ENCODE peak calls at places on chromosomes 12 and 14, in ten cellular contexts. One of them, this sample, is unnamed.

GRCh38 chr12:92128612-92129011 is 17.0 kb downstream of the BTG1 start:
- DNase-seq in H9: no peak
- DNase-seq in hepatocyte: no peak
- DNase-seq in SK-N-SH: no peak
- DNase-seq in mesendoderm: no peak
- DNase-seq in GM12878: no peak
- DNase-seq in IMR-90: no peak
- DNase-seq in neuronal stem cell: no peak
- DNase-seq in GM23338: no peak
- DNase-seq in A549: no peak
- DNase-seq in this sample: no peak

GRCh38 chr12:69151254-69151751 is 88.1 kb upstream of the CPSF6 start:
- DNase-seq in H9: no peak
- DNase-seq in hepatocyte: peak
- DNase-seq in SK-N-SH: no peak
- DNase-seq in mesendoderm: peak
- DNase-seq in GM12878: no peak
- DNase-seq in IMR-90: no peak
- DNase-seq in neuronal stem cell: no peak
- DNase-seq in GM23338: no peak
- DNase-seq in A549: no peak
- DNase-seq in this sample: no peak

GRCh38 chr12:121008347-121009098 is 7.8 kb downstream of the C12orf43 start:
- DNase-seq in H9: no peak
- DNase-seq in hepatocyte: no peak
- DNase-seq in SK-N-SH: no peak
- DNase-seq in mesendoderm: no peak
- DNase-seq in GM12878: no peak
- DNase-seq in IMR-90: no peak
- DNase-seq in neuronal stem cell: no peak
- DNase-seq in GM23338: no peak
- DNase-seq in A549: no peak
- DNase-seq in this sample: peak

GRCh38 chr12:121288941-121289340 is 7.6 kb downstream of the CAMKK2 start:
- DNase-seq in H9: no peak
- DNase-seq in hepatocyte: no peak
- DNase-seq in SK-N-SH: no peak
- DNase-seq in mesendoderm: no peak
- DNase-seq in GM12878: no peak
- DNase-seq in IMR-90: no peak
- DNase-seq in neuronal stem cell: no peak
- DNase-seq in GM23338: no peak
- DNase-seq in A549: no peak
- DNase-seq in this sample: no peak

GRCh38 chr14:69331206-69331605 is 66.9 kb downstream of the ERH start:
- DNase-seq in H9: no peak
- DNase-seq in hepatocyte: no peak
- DNase-seq in SK-N-SH: no peak
- DNase-seq in mesendoderm: no peak
- DNase-seq in GM12878: no peak
- DNase-seq in IMR-90: no peak
- DNase-seq in neuronal stem cell: no peak
- DNase-seq in GM23338: no peak
- DNase-seq in A549: no peak
- DNase-seq in this sample: no peak

GRCh38 chr14:61491224-61491623 is 169.8 kb downstream of the PRKCH start:
- DNase-seq in H9: no peak
- DNase-seq in hepatocyte: peak
- DNase-seq in SK-N-SH: no peak
- DNase-seq in mesendoderm: no peak
- DNase-seq in GM12878: no peak
- DNase-seq in IMR-90: no peak
- DNase-seq in neuronal stem cell: no peak
- DNase-seq in GM23338: no peak
- DNase-seq in A549: no peak
- DNase-seq in this sample: peak

GRCh38 chr12:22477166-22477893 is 67.0 kb downstream of the C2CD5 start:
- DNase-seq in H9: no peak
- DNase-seq in hepatocyte: no peak
- DNase-seq in SK-N-SH: no peak
- DNase-seq in mesendoderm: no peak
- DNase-seq in GM12878: no peak
- DNase-seq in IMR-90: peak
- DNase-seq in neuronal stem cell: no peak
- DNase-seq in GM23338: no peak
- DNase-seq in A549: no peak
- DNase-seq in this sample: no peak

GRCh38 chr12:2018401-2018800 is 14.1 kb upstream of the DCP1B start:
- DNase-seq in H9: no peak
- DNase-seq in hepatocyte: no peak
- DNase-seq in SK-N-SH: no peak
- DNase-seq in mesendoderm: no peak
- DNase-seq in GM12878: no peak
- DNase-seq in IMR-90: no peak
- DNase-seq in neuronal stem cell: no peak
- DNase-seq in GM23338: no peak
- DNase-seq in A549: no peak
- DNase-seq in this sample: no peak

GRCh38 chr12:131527736-131528135 is 183.2 kb upstream of the SFSWAP start:
- DNase-seq in H9: no peak
- DNase-seq in hepatocyte: no peak
- DNase-seq in SK-N-SH: no peak
- DNase-seq in mesendoderm: no peak
- DNase-seq in GM12878: no peak
- DNase-seq in IMR-90: no peak
- DNase-seq in neuronal stem cell: no peak
- DNase-seq in GM23338: no peak
- DNase-seq in A549: no peak
- DNase-seq in this sample: no peak

GRCh38 chr12:131529196-131530040 is 181.5 kb upstream of the SFSWAP start:
- DNase-seq in H9: no peak
- DNase-seq in hepatocyte: no peak
- DNase-seq in SK-N-SH: no peak
- DNase-seq in mesendoderm: no peak
- DNase-seq in GM12878: no peak
- DNase-seq in IMR-90: no peak
- DNase-seq in neuronal stem cell: no peak
- DNase-seq in GM23338: no peak
- DNase-seq in A549: no peak
- DNase-seq in this sample: no peak

GRCh38 chr12:131528144-131528543 is 182.7 kb upstream of the SFSWAP start:
- DNase-seq in H9: no peak
- DNase-seq in hepatocyte: no peak
- DNase-seq in SK-N-SH: no peak
- DNase-seq in mesendoderm: no peak
- DNase-seq in GM12878: no peak
- DNase-seq in IMR-90: no peak
- DNase-seq in neuronal stem cell: no peak
- DNase-seq in GM23338: no peak
- DNase-seq in A549: no peak
- DNase-seq in this sample: no peak

GRCh38 chr12:131527092-131527491 is 183.8 kb upstream of the SFSWAP start:
- DNase-seq in H9: peak
- DNase-seq in hepatocyte: no peak
- DNase-seq in SK-N-SH: no peak
- DNase-seq in mesendoderm: no peak
- DNase-seq in GM12878: no peak
- DNase-seq in IMR-90: no peak
- DNase-seq in neuronal stem cell: no peak
- DNase-seq in GM23338: no peak
- DNase-seq in A549: no peak
- DNase-seq in this sample: no peak

DNA sequence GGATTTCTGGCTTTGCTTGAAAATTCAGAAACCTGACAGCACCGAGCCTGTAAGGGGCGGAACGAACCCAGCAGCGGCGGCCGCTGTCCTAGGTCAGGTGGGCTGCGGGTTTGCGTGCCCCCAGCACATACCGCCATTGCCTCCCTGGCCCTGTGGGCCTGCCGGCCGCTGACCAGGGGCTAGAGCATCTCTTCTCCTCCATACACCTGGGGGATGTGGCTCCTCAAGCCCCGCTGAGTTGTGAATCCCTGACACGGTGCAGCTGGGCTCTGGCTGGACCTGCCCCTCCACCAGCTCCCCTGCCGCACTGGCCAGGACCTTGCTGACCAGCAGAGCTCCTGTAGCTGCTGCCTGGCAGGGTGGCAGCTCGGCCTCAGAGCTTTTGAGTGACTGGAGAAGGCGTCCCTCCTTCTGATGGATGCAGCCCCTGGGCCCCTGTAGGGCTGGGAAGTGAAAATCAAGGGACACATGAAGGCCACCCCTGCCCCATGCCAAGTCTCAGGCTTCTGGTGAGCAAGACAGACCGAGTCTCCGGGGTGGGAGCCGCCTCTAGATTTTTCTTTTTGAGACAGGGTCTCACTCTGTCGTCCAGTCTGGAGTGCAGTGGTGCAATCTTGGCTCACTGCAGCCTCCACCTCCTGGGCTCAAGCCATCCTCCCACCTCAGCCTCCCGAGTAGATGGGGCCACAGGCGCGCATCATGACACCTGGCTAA is 184.9 kb upstream of the SFSWAP start:
- DNase-seq in H9: peak
- DNase-seq in hepatocyte: no peak
- DNase-seq in SK-N-SH: no peak
- DNase-seq in mesendoderm: no peak
- DNase-seq in GM12878: no peak
- DNase-seq in IMR-90: no peak
- DNase-seq in neuronal stem cell: no peak
- DNase-seq in GM23338: no peak
- DNase-seq in A549: no peak
- DNase-seq in this sample: no peak
- H3K27ac ChIP-seq in H9: no peak
- H3K27ac ChIP-seq in hepatocyte: no peak
- H3K27ac ChIP-seq in SK-N-SH: no peak
- H3K27ac ChIP-seq in mesendoderm: no peak
- H3K27ac ChIP-seq in GM12878: no peak
- H3K27ac ChIP-seq in IMR-90: no peak
- H3K27ac ChIP-seq in neuronal stem cell: no peak
- H3K27ac ChIP-seq in GM23338: no peak
- H3K27ac ChIP-seq in A549: no peak
- H3K27ac ChIP-seq in this sample: no peak

GRCh38 chr14:75589896-75590295 is 11.5 kb downstream of the FLVCR2 start:
- DNase-seq in H9: no peak
- DNase-seq in hepatocyte: no peak
- DNase-seq in SK-N-SH: no peak
- DNase-seq in mesendoderm: no peak
- DNase-seq in GM12878: no peak
- DNase-seq in IMR-90: no peak
- DNase-seq in neuronal stem cell: no peak
- DNase-seq in GM23338: no peak
- DNase-seq in A549: no peak
- DNase-seq in this sample: no peak
- H3K4me2 ChIP-seq in H9: no peak
- H3K4me2 ChIP-seq in hepatocyte: no peak
- H3K4me2 ChIP-seq in SK-N-SH: no peak
- H3K4me2 ChIP-seq in mesendoderm: no peak
- H3K4me2 ChIP-seq in GM12878: no peak
- H3K4me2 ChIP-seq in IMR-90: no peak
- H3K4me2 ChIP-seq in neuronal stem cell: no peak
- H3K4me2 ChIP-seq in GM23338: no peak
- H3K4me2 ChIP-seq in A549: no peak
- H3K4me2 ChIP-seq in this sample: no peak

GRCh38 chr12:15829949-15830348 is 40.8 kb upstream of the EPS8 start:
- DNase-seq in H9: no peak
- DNase-seq in hepatocyte: no peak
- DNase-seq in SK-N-SH: no peak
- DNase-seq in mesendoderm: no peak
- DNase-seq in GM12878: no peak
- DNase-seq in IMR-90: peak
- DNase-seq in neuronal stem cell: no peak
- DNase-seq in GM23338: no peak
- DNase-seq in A549: no peak
- DNase-seq in this sample: no peak

GRCh38 chr12:15834575-15834974 is 45.4 kb upstream of the EPS8 start:
- DNase-seq in H9: no peak
- DNase-seq in hepatocyte: no peak
- DNase-seq in SK-N-SH: no peak
- DNase-seq in mesendoderm: no peak
- DNase-seq in GM12878: no peak
- DNase-seq in IMR-90: no peak
- DNase-seq in neuronal stem cell: no peak
- DNase-seq in GM23338: no peak
- DNase-seq in A549: no peak
- DNase-seq in this sample: no peak

GRCh38 chr12:15829255-15829654 is 40.1 kb upstream of the EPS8 start:
- DNase-seq in H9: no peak
- DNase-seq in hepatocyte: no peak
- DNase-seq in SK-N-SH: no peak
- DNase-seq in mesendoderm: no peak
- DNase-seq in GM12878: no peak
- DNase-seq in IMR-90: no peak
- DNase-seq in neuronal stem cell: no peak
- DNase-seq in GM23338: peak
- DNase-seq in A549: no peak
- DNase-seq in this sample: no peak

GRCh38 chr12:15830538-15830937 is 41.4 kb upstream of the EPS8 start:
- DNase-seq in H9: no peak
- DNase-seq in hepatocyte: no peak
- DNase-seq in SK-N-SH: no peak
- DNase-seq in mesendoderm: no peak
- DNase-seq in GM12878: no peak
- DNase-seq in IMR-90: peak
- DNase-seq in neuronal stem cell: no peak
- DNase-seq in GM23338: no peak
- DNase-seq in A549: no peak
- DNase-seq in this sample: no peak

DNA sequence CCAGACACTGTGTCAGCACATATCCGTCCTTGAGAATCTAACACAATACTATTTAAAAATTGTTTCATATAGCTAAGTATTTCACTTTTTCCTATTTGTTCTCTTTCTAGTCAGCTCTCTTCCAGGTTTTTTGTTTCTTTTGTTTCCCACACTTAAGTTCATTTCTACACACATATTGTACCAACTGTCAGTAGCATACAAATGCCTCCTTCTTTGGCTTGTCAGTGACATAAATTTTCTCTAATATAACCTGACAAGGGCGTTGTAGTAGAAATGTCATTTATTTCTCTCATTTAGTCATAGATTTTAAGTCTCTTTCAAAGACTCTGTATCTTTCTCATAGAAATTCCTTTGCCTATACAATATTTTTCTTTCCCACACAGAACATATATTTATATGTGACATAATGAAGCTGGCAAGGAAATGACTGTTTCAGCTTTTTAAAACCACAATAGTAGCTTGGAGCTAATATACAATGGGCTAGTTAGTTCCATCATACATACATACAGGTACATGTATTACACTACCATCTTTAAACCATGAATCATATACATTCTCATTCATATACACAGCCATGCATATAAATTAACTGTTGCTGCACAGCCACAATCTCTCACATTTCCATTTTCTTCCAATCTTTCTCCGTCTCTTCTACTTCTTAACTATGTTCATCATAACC is 42.3 kb upstream of the EPS8 start:
- DNase-seq in H9: no peak
- DNase-seq in hepatocyte: no peak
- DNase-seq in SK-N-SH: no peak
- DNase-seq in mesendoderm: no peak
- DNase-seq in GM12878: no peak
- DNase-seq in IMR-90: no peak
- DNase-seq in neuronal stem cell: no peak
- DNase-seq in GM23338: no peak
- DNase-seq in A549: no peak
- DNase-seq in this sample: no peak
- H3K27ac ChIP-seq in H9: no peak
- H3K27ac ChIP-seq in hepatocyte: no peak
- H3K27ac ChIP-seq in SK-N-SH: peak
- H3K27ac ChIP-seq in mesendoderm: no peak
- H3K27ac ChIP-seq in GM12878: no peak
- H3K27ac ChIP-seq in IMR-90: no peak
- H3K27ac ChIP-seq in neuronal stem cell: no peak
- H3K27ac ChIP-seq in GM23338: no peak
- H3K27ac ChIP-seq in A549: no peak
- H3K27ac ChIP-seq in this sample: no peak

DNA sequence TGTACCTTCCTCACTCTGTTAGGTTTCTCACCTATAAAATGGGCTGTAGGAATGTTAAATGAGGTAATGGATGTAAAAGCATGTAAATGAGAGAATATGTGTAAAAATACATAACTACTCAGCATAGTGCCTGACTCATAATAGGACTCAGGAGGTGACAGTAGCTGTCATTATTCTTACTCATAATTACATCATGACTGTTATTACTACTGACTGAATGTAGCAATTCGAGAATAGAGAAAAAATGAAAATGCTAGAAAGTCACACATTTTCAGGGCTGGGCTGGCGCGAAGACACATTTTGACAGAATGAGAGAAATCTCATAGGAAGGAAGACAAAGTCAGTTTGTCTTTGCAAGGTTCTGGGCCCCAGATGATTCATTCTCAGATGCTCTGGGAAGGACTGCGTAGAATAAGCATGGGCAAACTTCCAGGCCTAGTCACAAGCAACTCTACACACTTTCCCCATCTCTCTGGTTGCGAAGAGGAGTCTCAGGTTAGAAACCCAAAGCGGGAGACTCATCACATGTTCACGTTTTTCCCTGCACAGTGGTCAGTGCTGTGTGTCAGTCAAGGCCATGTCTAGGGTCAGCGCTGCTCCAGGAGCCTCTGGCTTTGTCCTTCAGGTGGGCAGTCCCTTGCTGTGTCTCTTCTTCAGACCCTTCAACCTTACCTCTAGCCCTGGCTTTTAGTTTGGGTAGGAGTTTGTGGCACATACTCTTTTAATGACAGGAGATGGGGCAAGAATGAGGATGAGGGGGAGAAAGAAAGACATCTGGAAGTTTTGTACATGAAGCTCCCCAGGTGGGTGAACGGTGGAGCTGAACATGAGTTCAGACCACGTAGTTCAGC is 8.4 kb downstream of the GPRC5A start:
- DNase-seq in H9: no peak
- DNase-seq in hepatocyte: peak
- DNase-seq in SK-N-SH: no peak
- DNase-seq in mesendoderm: no peak
- DNase-seq in GM12878: no peak
- DNase-seq in IMR-90: peak
- DNase-seq in neuronal stem cell: no peak
- DNase-seq in GM23338: no peak
- DNase-seq in A549: no peak
- DNase-seq in this sample: peak
- H3K4me2 ChIP-seq in H9: no peak
- H3K4me2 ChIP-seq in hepatocyte: no peak
- H3K4me2 ChIP-seq in SK-N-SH: peak
- H3K4me2 ChIP-seq in mesendoderm: no peak
- H3K4me2 ChIP-seq in GM12878: no peak
- H3K4me2 ChIP-seq in IMR-90: peak
- H3K4me2 ChIP-seq in neuronal stem cell: no peak
- H3K4me2 ChIP-seq in GM23338: no peak
- H3K4me2 ChIP-seq in A549: peak
- H3K4me2 ChIP-seq in this sample: peak

This sample was measured in PC-3.